ENCODE peak calls at places on chromosomes 5 and 9, in five cellular contexts. One of them, this sample, is unnamed.

GRCh38 chr5:91126448-91126847 is 256.7 kb downstream of the ARRDC3 start:
- DNase-seq in vagina: no peak
- DNase-seq in naive thymus-derived CD4-positive, alpha-beta T cell: no peak
- DNase-seq in CD8-positive, alpha-beta T cell: no peak
- DNase-seq in A549: peak; percentile 27
- DNase-seq in this sample: no peak

GRCh38 chr9:101706261-101706798 is 32.1 kb downstream of the GRIN3A start:
- DNase-seq in vagina: no peak
- DNase-seq in CD8-positive, alpha-beta T cell: no peak
- DNase-seq in naive thymus-derived CD4-positive, alpha-beta T cell: no peak
- DNase-seq in A549: no peak
- DNase-seq in this sample: no peak

GRCh38 chr5:56840597-56840996 is 25.2 kb downstream of the MAP3K1 start:
- DNase-seq in CD8-positive, alpha-beta T cell: no peak
- DNase-seq in naive thymus-derived CD4-positive, alpha-beta T cell: no peak
- DNase-seq in vagina: no peak
- DNase-seq in A549: no peak
- DNase-seq in this sample: no peak

GRCh38 chr5:159764283-159764927 is 151.9 kb upstream of the ADRA1B start:
- DNase-seq in A549: no peak
- DNase-seq in CD8-positive, alpha-beta T cell: no peak
- DNase-seq in vagina: no peak
- DNase-seq in naive thymus-derived CD4-positive, alpha-beta T cell: no peak
- DNase-seq in this sample: no peak

GRCh38 chr5:159825551-159826051 is 90.7 kb upstream of the ADRA1B start:
- DNase-seq in A549: peak; percentile 44
- DNase-seq in vagina: no peak
- DNase-seq in CD8-positive, alpha-beta T cell: no peak
- DNase-seq in naive thymus-derived CD4-positive, alpha-beta T cell: no peak
- DNase-seq in this sample: no peak

GRCh38 chr9:107685901-107686300 is 196.3 kb upstream of the KLF4 start:
- DNase-seq in vagina: no peak
- DNase-seq in CD8-positive, alpha-beta T cell: no peak
- DNase-seq in naive thymus-derived CD4-positive, alpha-beta T cell: no peak
- DNase-seq in A549: no peak
- DNase-seq in this sample: no peak

GRCh38 chr5:52665544-52665943 is 122.2 kb upstream of the ITGA1 start:
- DNase-seq in naive thymus-derived CD4-positive, alpha-beta T cell: no peak
- DNase-seq in vagina: no peak
- DNase-seq in A549: no peak
- DNase-seq in CD8-positive, alpha-beta T cell: no peak
- DNase-seq in this sample: no peak

GRCh38 chr9:71629816-71630215 is 138.5 kb downstream of the CEMIP2 start:
- DNase-seq in naive thymus-derived CD4-positive, alpha-beta T cell: no peak
- DNase-seq in A549: no peak
- DNase-seq in vagina: no peak
- DNase-seq in CD8-positive, alpha-beta T cell: no peak
- DNase-seq in this sample: no peak

GRCh38 chr5:136802382-136802781 is 437.0 kb upstream of the TRPC7 start:
- DNase-seq in naive thymus-derived CD4-positive, alpha-beta T cell: no peak
- DNase-seq in CD8-positive, alpha-beta T cell: no peak
- DNase-seq in A549: peak; percentile 24
- DNase-seq in vagina: no peak
- DNase-seq in this sample: no peak

GRCh38 chr9:69758001-69758730 is 1.6 kb downstream of the PTAR1 start:
- DNase-seq in A549: no peak
- DNase-seq in naive thymus-derived CD4-positive, alpha-beta T cell: no peak
- DNase-seq in vagina: no peak
- DNase-seq in CD8-positive, alpha-beta T cell: no peak
- DNase-seq in this sample: no peak

GRCh38 chr9:35510745-35511428 is 21.0 kb downstream of the RUSC2 start:
- DNase-seq in CD8-positive, alpha-beta T cell: no peak
- DNase-seq in vagina: peak; percentile 93
- DNase-seq in A549: peak; percentile 97
- DNase-seq in naive thymus-derived CD4-positive, alpha-beta T cell: no peak
- DNase-seq in this sample: peak; percentile 94

GRCh38 chr5:178839319-178839704 is 20.4 kb upstream of the ZNF354B start:
- DNase-seq in CD8-positive, alpha-beta T cell: peak; percentile 46
- DNase-seq in A549: peak; percentile 20
- DNase-seq in naive thymus-derived CD4-positive, alpha-beta T cell: peak; percentile 43
- DNase-seq in vagina: no peak
- DNase-seq in this sample: no peak

GRCh38 chr5:74595143-74595915 is 45.2 kb downstream of the ENC1 start:
- DNase-seq in CD8-positive, alpha-beta T cell: no peak
- DNase-seq in naive thymus-derived CD4-positive, alpha-beta T cell: no peak
- DNase-seq in vagina: no peak
- DNase-seq in A549: peak; percentile 49
- DNase-seq in this sample: no peak

GRCh38 chr9:129278391-129279237 is 100.6 kb upstream of the IER5L start:
- DNase-seq in naive thymus-derived CD4-positive, alpha-beta T cell: no peak
- DNase-seq in vagina: peak; percentile 79
- DNase-seq in CD8-positive, alpha-beta T cell: no peak
- DNase-seq in A549: peak; percentile 36
- DNase-seq in this sample: peak; percentile 61

GRCh38 chr9:137069508-137070071 is 767 bp downstream of the SAPCD2 start:
- DNase-seq in A549: no peak
- DNase-seq in vagina: no peak
- DNase-seq in CD8-positive, alpha-beta T cell: no peak
- DNase-seq in naive thymus-derived CD4-positive, alpha-beta T cell: no peak
- DNase-seq in this sample: no peak

GRCh38 chr5:147918899-147919298 is 12.6 kb upstream of the C5orf46 start:
- DNase-seq in vagina: no peak
- DNase-seq in CD8-positive, alpha-beta T cell: no peak
- DNase-seq in naive thymus-derived CD4-positive, alpha-beta T cell: no peak
- DNase-seq in A549: no peak
- DNase-seq in this sample: no peak

GRCh38 chr5:7576023-7576715 is 180.2 kb downstream of the ADCY2 start:
- DNase-seq in naive thymus-derived CD4-positive, alpha-beta T cell: no peak
- DNase-seq in A549: no peak
- DNase-seq in CD8-positive, alpha-beta T cell: no peak
- DNase-seq in vagina: no peak
- DNase-seq in this sample: no peak

GRCh38 chr5:33488558-33489355 is 48.0 kb downstream of the TARS1 start:
- DNase-seq in CD8-positive, alpha-beta T cell: no peak
- DNase-seq in vagina: no peak
- DNase-seq in A549: no peak
- DNase-seq in naive thymus-derived CD4-positive, alpha-beta T cell: no peak
- DNase-seq in this sample: no peak

GRCh38 chr5:172772112-172772906 is 1.3 kb upstream of the DUSP1 start:
- DNase-seq in vagina: no peak
- DNase-seq in CD8-positive, alpha-beta T cell: peak; percentile 93
- DNase-seq in naive thymus-derived CD4-positive, alpha-beta T cell: peak; percentile 85
- DNase-seq in A549: peak; percentile 97
- DNase-seq in this sample: peak; percentile 90

GRCh38 chr5:137995077-137995746 is 37.7 kb downstream of the FAM13B start:
- DNase-seq in vagina: no peak
- DNase-seq in naive thymus-derived CD4-positive, alpha-beta T cell: no peak
- DNase-seq in A549: peak; percentile 46
- DNase-seq in CD8-positive, alpha-beta T cell: no peak
- DNase-seq in this sample: no peak

GRCh38 chr9:82498918-82499317 is 510.3 kb downstream of the SPATA31D1 start:
- DNase-seq in CD8-positive, alpha-beta T cell: no peak
- DNase-seq in vagina: no peak
- DNase-seq in A549: no peak
- DNase-seq in naive thymus-derived CD4-positive, alpha-beta T cell: no peak
- DNase-seq in this sample: no peak

GRCh38 chr9:87324613-87325194 is 173.0 kb upstream of the DAPK1 start:
- DNase-seq in naive thymus-derived CD4-positive, alpha-beta T cell: no peak
- DNase-seq in A549: peak; percentile 49
- DNase-seq in vagina: no peak
- DNase-seq in CD8-positive, alpha-beta T cell: no peak
- DNase-seq in this sample: no peak

GRCh38 chr5:94544031-94544650 is 74.3 kb downstream of the KIAA0825 start:
- DNase-seq in CD8-positive, alpha-beta T cell: no peak
- DNase-seq in vagina: no peak
- DNase-seq in A549: no peak
- DNase-seq in naive thymus-derived CD4-positive, alpha-beta T cell: no peak
- DNase-seq in this sample: no peak

GRCh38 chr9:100479820-100480219 is 6.9 kb downstream of the TMEFF1 start:
- DNase-seq in vagina: no peak
- DNase-seq in naive thymus-derived CD4-positive, alpha-beta T cell: no peak
- DNase-seq in A549: no peak
- DNase-seq in CD8-positive, alpha-beta T cell: no peak
- DNase-seq in this sample: no peak

DNA sequence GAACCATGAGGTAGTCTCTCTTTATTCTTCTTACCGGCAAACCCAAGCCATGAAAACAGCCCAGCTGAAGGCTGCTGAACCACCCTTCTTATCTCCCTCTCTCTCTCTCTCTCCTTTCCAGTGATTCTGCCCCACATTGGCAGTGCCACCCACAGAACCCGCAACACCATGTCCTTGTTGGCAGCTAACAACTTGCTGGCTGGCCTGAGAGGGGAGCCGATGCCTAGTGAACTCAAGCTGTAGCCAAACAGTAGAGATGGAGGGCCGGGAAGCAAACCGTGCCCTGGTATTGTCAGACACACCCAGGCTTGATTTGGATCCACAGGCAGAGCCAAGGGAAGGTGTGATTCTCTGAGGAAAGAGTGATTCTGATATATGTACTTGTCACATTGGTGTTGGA is 14.0 kb downstream of the GRHPR start:
- DNase-seq in vagina: no peak
- DNase-seq in naive thymus-derived CD4-positive, alpha-beta T cell: no peak
- DNase-seq in A549: no peak
- DNase-seq in CD8-positive, alpha-beta T cell: no peak
- DNase-seq in this sample: no peak
- H3K4me1 ChIP-seq in vagina: peaks cover 17% of the 10 kb centered on the region
- H3K4me1 ChIP-seq in naive thymus-derived CD4-positive, alpha-beta T cell: no peaks in the 10 kb centered on the region
- H3K4me1 ChIP-seq in A549: no peaks in the 10 kb centered on the region
- H3K4me1 ChIP-seq in CD8-positive, alpha-beta T cell: no peaks in the 10 kb centered on the region
- H3K4me1 ChIP-seq in this sample: no peaks in the 10 kb centered on the region

DNA sequence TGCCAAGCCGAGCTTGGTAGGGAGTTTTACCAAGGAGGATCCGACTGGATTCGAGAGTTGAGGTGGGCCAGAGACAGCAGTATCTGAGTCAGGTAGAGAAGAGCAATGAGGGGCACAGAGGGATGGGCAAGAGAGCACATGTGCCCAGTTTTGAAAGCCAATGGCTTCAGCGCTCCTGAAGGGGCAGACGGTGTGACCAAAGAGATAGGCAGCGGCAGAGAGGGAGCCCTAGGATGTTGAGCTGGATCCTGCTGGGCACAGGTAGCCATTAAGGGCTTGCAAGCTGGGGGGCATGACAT is 941 bp downstream of the FGFR4 start:
- DNase-seq in CD8-positive, alpha-beta T cell: no peak
- DNase-seq in naive thymus-derived CD4-positive, alpha-beta T cell: no peak
- DNase-seq in A549: no peak
- DNase-seq in vagina: no peak
- DNase-seq in this sample: no peak
- H3K4me3 ChIP-seq in CD8-positive, alpha-beta T cell: no peak overlapping the region
- H3K4me3 ChIP-seq in naive thymus-derived CD4-positive, alpha-beta T cell: peak overlapping the region; percentile 30
- H3K4me3 ChIP-seq in A549: peak overlapping the region; percentile 51
- H3K4me3 ChIP-seq in vagina: no peak overlapping the region
- H3K4me3 ChIP-seq in this sample: peak overlapping the region; percentile 53

DNA sequence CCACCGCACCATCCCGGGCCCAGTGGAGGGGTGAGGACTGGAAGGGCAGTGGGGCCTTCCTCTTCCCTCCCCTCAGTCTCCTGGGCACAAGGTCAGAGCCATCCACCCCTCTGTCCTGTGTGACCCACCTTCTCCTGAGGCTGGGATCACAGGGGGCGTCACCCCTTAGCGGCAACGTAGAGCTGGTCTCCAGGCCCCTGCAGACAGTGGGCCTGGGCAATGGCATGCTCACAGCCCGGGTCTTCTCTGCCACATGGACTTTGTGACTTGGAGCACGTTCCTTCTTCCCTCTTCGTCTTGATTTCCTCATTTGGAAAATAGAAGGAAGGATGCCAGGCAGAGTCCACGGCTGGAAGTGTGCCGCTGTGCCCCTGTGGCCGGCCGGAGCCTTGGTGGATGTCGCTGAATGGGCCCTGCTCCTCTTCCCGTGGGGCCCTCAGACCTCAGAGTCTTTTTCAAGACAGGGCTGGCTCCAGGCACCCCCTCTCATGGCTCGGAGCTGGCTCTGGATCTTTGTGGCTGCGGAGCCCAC is 10.0 kb downstream of the RXRA start:
- DNase-seq in vagina: no peak
- DNase-seq in CD8-positive, alpha-beta T cell: no peak
- DNase-seq in naive thymus-derived CD4-positive, alpha-beta T cell: no peak
- DNase-seq in A549: no peak
- DNase-seq in this sample: no peak
- H3K4me1 ChIP-seq in vagina: peaks cover 100% of the 10 kb centered on the region
- H3K4me1 ChIP-seq in CD8-positive, alpha-beta T cell: no peaks in the 10 kb centered on the region
- H3K4me1 ChIP-seq in naive thymus-derived CD4-positive, alpha-beta T cell: no peaks in the 10 kb centered on the region
- H3K4me1 ChIP-seq in A549: peaks cover 20% of the 10 kb centered on the region
- H3K4me1 ChIP-seq in this sample: peaks cover 76% of the 10 kb centered on the region

GRCh38 chr9:98861881-98862501 is 54.5 kb downstream of the GALNT12 start:
- DNase-seq in CD8-positive, alpha-beta T cell: no peak
- DNase-seq in naive thymus-derived CD4-positive, alpha-beta T cell: no peak
- DNase-seq in vagina: peak; percentile 97
- DNase-seq in A549: peak; percentile 52
- DNase-seq in this sample: no peak
- H3K4me3 ChIP-seq in CD8-positive, alpha-beta T cell: no peak overlapping the region
- H3K4me3 ChIP-seq in naive thymus-derived CD4-positive, alpha-beta T cell: no peak overlapping the region
- H3K4me3 ChIP-seq in vagina: no peak overlapping the region
- H3K4me3 ChIP-seq in A549: no peak overlapping the region
- H3K4me3 ChIP-seq in this sample: no peak overlapping the region

DNA sequence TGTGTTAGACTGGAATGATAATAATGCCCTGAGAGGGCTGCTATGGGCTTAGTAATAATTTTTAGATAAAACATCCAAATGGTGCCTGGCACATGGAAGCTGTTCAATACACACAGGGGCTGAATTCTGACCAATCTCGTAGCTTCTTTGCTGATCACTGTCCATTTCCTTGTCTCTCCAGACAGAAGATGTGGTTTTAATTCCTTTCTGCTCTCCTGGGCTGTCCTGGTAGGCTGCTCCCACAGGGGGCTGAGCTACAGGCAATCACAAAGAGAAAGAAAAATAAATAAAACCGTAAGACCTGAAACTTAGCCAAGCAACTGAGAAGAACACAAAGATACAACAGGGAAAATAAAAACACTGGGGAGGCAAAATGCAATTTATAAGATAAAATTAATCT is 136.5 kb downstream of the CDK5RAP2 start:
- DNase-seq in CD8-positive, alpha-beta T cell: no peak
- DNase-seq in A549: no peak
- DNase-seq in vagina: no peak
- DNase-seq in naive thymus-derived CD4-positive, alpha-beta T cell: no peak
- DNase-seq in this sample: no peak
- H3K4me1 ChIP-seq in CD8-positive, alpha-beta T cell: no peaks in the 10 kb centered on the region
- H3K4me1 ChIP-seq in A549: peaks cover 5% of the 10 kb centered on the region
- H3K4me1 ChIP-seq in vagina: no peaks in the 10 kb centered on the region
- H3K4me1 ChIP-seq in naive thymus-derived CD4-positive, alpha-beta T cell: no peaks in the 10 kb centered on the region
- H3K4me1 ChIP-seq in this sample: peaks cover 8% of the 10 kb centered on the region

GRCh38 chr9:121667890-121668289 is 16.5 kb downstream of the DAB2IP start:
- DNase-seq in CD8-positive, alpha-beta T cell: no peak
- DNase-seq in A549: no peak
- DNase-seq in vagina: no peak
- DNase-seq in naive thymus-derived CD4-positive, alpha-beta T cell: no peak
- DNase-seq in this sample: no peak
- H3K4me3 ChIP-seq in CD8-positive, alpha-beta T cell: no peak overlapping the region
- H3K4me3 ChIP-seq in A549: no peak overlapping the region
- H3K4me3 ChIP-seq in vagina: no peak overlapping the region
- H3K4me3 ChIP-seq in naive thymus-derived CD4-positive, alpha-beta T cell: no peak overlapping the region
- H3K4me3 ChIP-seq in this sample: no peak overlapping the region